ENCODE peak calls at places on chromosomes 1 and 21, in six cellular contexts. C is H54; P is CD4-positive, alpha-beta T cell; J is Kasumi-1; O is effector memory CD4-positive, alpha-beta T cell; S is aorta. E is an unnamed sample.

GRCh38 chr1:15825800-15826199 is 18.4 kb upstream of the UQCRHL start:
- DNase-seq in C (no peak), P (no peak), J (peak; percentile 14), O (no peak), S (peak; percentile 29), E (no peak)

GRCh38 chr1:3645247-3645646 is 4.7 kb downstream of the WRAP73 start:
- DNase-seq in C (no peak), P (no peak), J (no peak), O (no peak), S (peak; percentile 18), E (no peak)

GRCh38 chr1:119667176-119667575 is 19.1 kb upstream of the ZNF697 start:
- DNase-seq in C (no peak), P (no peak), J (no peak), O (no peak), S (no peak), E (no peak)

GRCh38 chr1:211951856-211952255 is 83.5 kb downstream of the INTS7 start:
- DNase-seq in C (peak; percentile 35), P (no peak), J (no peak), O (no peak), S (no peak), E (peak; percentile 55)

GRCh38 chr21:42609806-42610205 is 43.6 kb upstream of the PDE9A start:
- DNase-seq in C (no peak), P (no peak), J (no peak), O (peak; percentile 48), S (no peak), E (no peak)

GRCh38 chr1:218636548-218636947 is 291.4 kb downstream of the TGFB2 start:
- DNase-seq in C (no peak), P (no peak), J (no peak), O (no peak), S (no peak), E (no peak)

GRCh38 chr1:228478326-228478725 is 8.9 kb upstream of the RNF187 start:
- DNase-seq in C (no peak), P (no peak), J (no peak), O (no peak), S (no peak), E (no peak)

GRCh38 chr1:47616036-47616435 is 178.2 kb downstream of the FOXD2 start:
- DNase-seq in C (no peak), P (no peak), J (no peak), O (no peak), S (no peak), E (no peak)

GRCh38 chr1:21610989-21611388 is 58.2 kb downstream of the RAP1GAP start:
- DNase-seq in C (no peak), P (no peak), J (no peak), O (no peak), S (no peak), E (no peak)

GRCh38 chr1:8598060-8598724 is 219.2 kb downstream of the RERE start:
- DNase-seq in C (no peak), P (no peak), J (no peak), O (no peak), S (no peak), E (no peak)

GRCh38 chr1:1806890-1807289 is 28.6 kb upstream of the NADK start:
- DNase-seq in C (no peak), P (no peak), J (no peak), O (no peak), S (no peak), E (no peak)

GRCh38 chr1:31739281-31739853 is 24.8 kb downstream of the ADGRB2 start:
- DNase-seq in C (no peak), P (peak; percentile 18), J (no peak), O (peak; percentile 17), S (no peak), E (no peak)

GRCh38 chr1:22111620-22112019 is 31.3 kb downstream of the WNT4 start:
- DNase-seq in C (peak; percentile 50), P (no peak), J (no peak), O (no peak), S (no peak), E (peak; percentile 69)

GRCh38 chr1:243628476-243628907 is 221.6 kb downstream of the AKT3 start:
- DNase-seq in C (no peak), P (no peak), J (no peak), O (no peak), S (no peak), E (peak; percentile 8)

GRCh38 chr1:235888119-235888643 is 21.5 kb upstream of the LYST start:
- DNase-seq in C (no peak), P (peak; percentile 15), J (no peak), O (no peak), S (no peak), E (no peak)

GRCh38 chr21:45026833-45027232 is 47.5 kb upstream of the ADARB1 start:
- DNase-seq in C (no peak), P (no peak), J (no peak), O (no peak), S (peak; percentile 43), E (no peak)

GRCh38 chr1:212294983-212295382 is 9.8 kb downstream of the PPP2R5A start:
- DNase-seq in C (no peak), P (no peak), J (no peak), O (no peak), S (no peak), E (no peak)

GRCh38 chr1:43799656-43800629 is 92.6 kb downstream of the ST3GAL3 start:
- DNase-seq in C (no peak), P (no peak), J (no peak), O (no peak), S (no peak), E (peak; percentile 78)

GRCh38 chr1:65535981-65536380 is 115.5 kb downstream of the LEPR start:
- DNase-seq in C (no peak), P (no peak), J (no peak), O (no peak), S (no peak), E (no peak)